ENCODE peak calls at places on chromosomes 6 and 20, in four cellular contexts. One of them, this sample, is unnamed.

GRCh38 chr20:23857954-23858565 is 21.5 kb downstream of the CST5 start:
- DNase-seq in psoas muscle: no peak
- DNase-seq in cardiac muscle cell: no peak
- DNase-seq in kidney epithelial cell: no peak
- DNase-seq in this sample: no peak

GRCh38 chr6:144144996-144145395 is 5.3 kb upstream of the STX11 start:
- DNase-seq in psoas muscle: no peak
- DNase-seq in cardiac muscle cell: no peak
- DNase-seq in kidney epithelial cell: no peak
- DNase-seq in this sample: no peak

GRCh38 chr6:31901415-31901952 is 402 bp downstream of the ZBTB12 start:
- DNase-seq in psoas muscle: peak
- DNase-seq in cardiac muscle cell: peak
- DNase-seq in kidney epithelial cell: no peak
- DNase-seq in this sample: peak

GRCh38 chr6:155595264-155595663 is 139.6 kb upstream of the NOX3 start:
- DNase-seq in psoas muscle: no peak
- DNase-seq in cardiac muscle cell: no peak
- DNase-seq in kidney epithelial cell: no peak
- DNase-seq in this sample: no peak

GRCh38 chr6:2857580-2858337 is 16.1 kb upstream of the SERPINB1 start:
- DNase-seq in psoas muscle: no peak
- DNase-seq in cardiac muscle cell: no peak
- DNase-seq in kidney epithelial cell: no peak
- DNase-seq in this sample: no peak

GRCh38 chr6:1945235-1945832 is 300.1 kb downstream of the GMDS start:
- DNase-seq in psoas muscle: no peak
- DNase-seq in cardiac muscle cell: no peak
- DNase-seq in kidney epithelial cell: no peak
- DNase-seq in this sample: no peak

GRCh38 chr20:58693226-58694006 is 816 bp downstream of the NPEPL1 start:
- DNase-seq in psoas muscle: no peak
- DNase-seq in cardiac muscle cell: peak
- DNase-seq in kidney epithelial cell: no peak
- DNase-seq in this sample: no peak

GRCh38 chr6:49205526-49205925 is 257.5 kb downstream of the MMUT start:
- DNase-seq in psoas muscle: no peak
- DNase-seq in cardiac muscle cell: no peak
- DNase-seq in kidney epithelial cell: no peak
- DNase-seq in this sample: no peak

GRCh38 chr6:146542881-146543210 is 787 bp upstream of the RAB32 start:
- DNase-seq in psoas muscle: no peak
- DNase-seq in cardiac muscle cell: no peak
- DNase-seq in kidney epithelial cell: no peak
- DNase-seq in this sample: no peak

GRCh38 chr20:50136822-50137599 is 16.5 kb downstream of the PEDS1 start:
- DNase-seq in psoas muscle: no peak
- DNase-seq in cardiac muscle cell: no peak
- DNase-seq in kidney epithelial cell: no peak
- DNase-seq in this sample: no peak

GRCh38 chr6:142821860-142822259 is 123.1 kb downstream of the HIVEP2 start:
- DNase-seq in psoas muscle: peak
- DNase-seq in cardiac muscle cell: no peak
- DNase-seq in kidney epithelial cell: no peak
- DNase-seq in this sample: no peak

GRCh38 chr6:121540210-121540609 is 104.8 kb downstream of the GJA1 start:
- DNase-seq in psoas muscle: no peak
- DNase-seq in cardiac muscle cell: no peak
- DNase-seq in kidney epithelial cell: no peak
- DNase-seq in this sample: no peak

GRCh38 chr6:54602591-54602990 is 244.0 kb upstream of the FAM83B start:
- DNase-seq in psoas muscle: no peak
- DNase-seq in cardiac muscle cell: no peak
- DNase-seq in kidney epithelial cell: no peak
- DNase-seq in this sample: no peak

GRCh38 chr20:2179233-2179580 is 77.6 kb downstream of the STK35 start:
- DNase-seq in psoas muscle: no peak
- DNase-seq in cardiac muscle cell: no peak
- DNase-seq in kidney epithelial cell: no peak
- DNase-seq in this sample: no peak

GRCh38 chr6:20644667-20645370 is 110.6 kb downstream of the CDKAL1 start:
- DNase-seq in psoas muscle: no peak
- DNase-seq in cardiac muscle cell: no peak
- DNase-seq in kidney epithelial cell: no peak
- DNase-seq in this sample: no peak

GRCh38 chr20:48703511-48704219 is 124.1 kb downstream of the PREX1 start:
- DNase-seq in psoas muscle: no peak
- DNase-seq in cardiac muscle cell: no peak
- DNase-seq in kidney epithelial cell: no peak
- DNase-seq in this sample: peak

GRCh38 chr6:132819405-132820145 is 5.2 kb downstream of the RPS12 start:
- DNase-seq in psoas muscle: no peak
- DNase-seq in cardiac muscle cell: no peak
- DNase-seq in kidney epithelial cell: no peak
- DNase-seq in this sample: no peak

GRCh38 chr20:4322499-4322898 is 307.1 kb upstream of the RNF24 start:
- DNase-seq in psoas muscle: no peak
- DNase-seq in cardiac muscle cell: no peak
- DNase-seq in kidney epithelial cell: no peak
- DNase-seq in this sample: no peak

GRCh38 chr20:59016795-59017492 is 2.3 kb upstream of the TUBB1 start:
- DNase-seq in psoas muscle: no peak
- DNase-seq in cardiac muscle cell: no peak
- DNase-seq in kidney epithelial cell: no peak
- DNase-seq in this sample: no peak

GRCh38 chr6:3151705-3152104 is 5.6 kb downstream of the TUBB2A start:
- DNase-seq in psoas muscle: no peak
- DNase-seq in cardiac muscle cell: no peak
- DNase-seq in kidney epithelial cell: no peak
- DNase-seq in this sample: no peak